ENCODE peak calls at places on chromosomes 1 and 21, in four cellular contexts. One of them, this sample, is unnamed.

GRCh38 chr21:38945536-38946245 is 140.0 kb downstream of the ETS2 start:
- DNase-seq in myocyte: no peak
- DNase-seq in A549: no peak
- DNase-seq in T-helper 9 cell: no peak
- DNase-seq in this sample: no peak

GRCh38 chr1:93829061-93829460 is 49.9 kb downstream of the DNTTIP2 start:
- DNase-seq in A549: no peak
- DNase-seq in myocyte: no peak
- DNase-seq in T-helper 9 cell: no peak
- DNase-seq in this sample: no peak

GRCh38 chr1:201742476-201742875 is 86.5 kb upstream of the IPO9 start:
- DNase-seq in A549: no peak
- DNase-seq in T-helper 9 cell: no peak
- DNase-seq in myocyte: no peak
- DNase-seq in this sample: no peak

GRCh38 chr1:109193653-109194590 is 19.8 kb upstream of the SARS1 start:
- DNase-seq in myocyte: peak
- DNase-seq in A549: peak
- DNase-seq in T-helper 9 cell: peak
- DNase-seq in this sample: no peak

GRCh38 chr1:212498243-212498642 is 65.5 kb downstream of the NENF start:
- DNase-seq in T-helper 9 cell: no peak
- DNase-seq in A549: peak
- DNase-seq in myocyte: no peak
- DNase-seq in this sample: peak

GRCh38 chr1:206864939-206865671 is at the start of gene IL20:
- DNase-seq in A549: peak
- DNase-seq in myocyte: peak
- DNase-seq in T-helper 9 cell: peak
- DNase-seq in this sample: peak

GRCh38 chr1:235236128-235236527 is 75.1 kb upstream of the RBM34 start:
- DNase-seq in myocyte: no peak
- DNase-seq in T-helper 9 cell: no peak
- DNase-seq in A549: no peak
- DNase-seq in this sample: no peak

GRCh38 chr21:34743831-34744230 is 75.0 kb downstream of the CLIC6 start:
- DNase-seq in T-helper 9 cell: no peak
- DNase-seq in A549: no peak
- DNase-seq in myocyte: peak
- DNase-seq in this sample: peak

GRCh38 chr21:44969965-44970755 is 30.3 kb downstream of the SLX9 start:
- DNase-seq in T-helper 9 cell: no peak
- DNase-seq in myocyte: no peak
- DNase-seq in A549: no peak
- DNase-seq in this sample: no peak

GRCh38 chr1:188782220-188782841 is 1695.3 kb downstream of the BRINP3 start:
- DNase-seq in A549: peak
- DNase-seq in T-helper 9 cell: no peak
- DNase-seq in myocyte: peak
- DNase-seq in this sample: peak

GRCh38 chr1:205317311-205317917 is 4.1 kb downstream of the NUAK2 start:
- DNase-seq in A549: peak
- DNase-seq in T-helper 9 cell: no peak
- DNase-seq in myocyte: peak
- DNase-seq in this sample: peak

GRCh38 chr1:224851850-224852261 is 77.6 kb upstream of the DNAH14 start:
- DNase-seq in myocyte: no peak
- DNase-seq in T-helper 9 cell: peak
- DNase-seq in A549: no peak
- DNase-seq in this sample: no peak

GRCh38 chr1:119960501-119960900 is 64.2 kb upstream of the ADAM30 start:
- DNase-seq in T-helper 9 cell: no peak
- DNase-seq in myocyte: no peak
- DNase-seq in A549: no peak
- DNase-seq in this sample: peak

GRCh38 chr21:36780861-36781260 is 81.9 kb downstream of the SIM2 start:
- DNase-seq in T-helper 9 cell: no peak
- DNase-seq in myocyte: no peak
- DNase-seq in A549: no peak
- DNase-seq in this sample: no peak

GRCh38 chr21:45430521-45431501 is 25.8 kb downstream of the COL18A1 start:
- DNase-seq in A549: no peak
- DNase-seq in T-helper 9 cell: no peak
- DNase-seq in myocyte: peak
- DNase-seq in this sample: no peak

GRCh38 chr1:206608108-206608698 is 4.1 kb downstream of the EIF2D start:
- DNase-seq in A549: peak
- DNase-seq in T-helper 9 cell: peak
- DNase-seq in myocyte: peak
- DNase-seq in this sample: peak

GRCh38 chr1:103945774-103946173 is 196.1 kb downstream of the AMY1C start:
- DNase-seq in T-helper 9 cell: no peak
- DNase-seq in A549: no peak
- DNase-seq in myocyte: no peak
- DNase-seq in this sample: no peak

GRCh38 chr1:91053630-91054029 is 31.8 kb upstream of the ZNF644 start:
- DNase-seq in A549: no peak
- DNase-seq in T-helper 9 cell: no peak
- DNase-seq in myocyte: no peak
- DNase-seq in this sample: no peak

GRCh38 chr1:156281281-156282142 is 1.1 kb downstream of the SMG5 start:
- DNase-seq in T-helper 9 cell: no peak
- DNase-seq in myocyte: peak
- DNase-seq in A549: no peak
- DNase-seq in this sample: peak